ENCODE peak calls at places on chromosomes 5 and 9, in six cellular contexts. T is LoVo; Y is heart right ventricle; B is activated T-cell treated with anti-CD3 and anti-CD28 coated beads, Interleukin-2, amount 50 U/mL, for 48 hours; R is 8988T; H is NCI-H2081. E is an unnamed sample.

GRCh38 chr9:121797056-121797455 is 145.6 kb downstream of the DAB2IP start:
- DNase-seq in T (no peak), Y (no peak), B (no peak), R (no peak), H (no peak), E (no peak)

GRCh38 chr5:43661102-43661501 is 58.1 kb downstream of the NNT start:
- DNase-seq in T (peak), Y (peak), B (no peak), R (no peak), H (peak), E (no peak)

GRCh38 chr9:136644593-136645342 is 17.9 kb upstream of the EGFL7 start:
- DNase-seq in T (peak), Y (peak), B (peak), R (peak), H (peak), E (no peak)

GRCh38 chr9:137449931-137450537 is 8.9 kb upstream of the ENTPD8 start:
- DNase-seq in T (no peak), Y (no peak), B (no peak), R (no peak), H (no peak), E (no peak)

GRCh38 chr9:68870049-68870448 is 143.9 kb downstream of the PRKACG start:
- DNase-seq in T (no peak), Y (no peak), B (no peak), R (no peak), H (no peak), E (no peak)

GRCh38 chr5:38745836-38746732 is 99.7 kb upstream of the OSMR start:
- DNase-seq in T (no peak), Y (no peak), B (no peak), R (no peak), H (no peak), E (no peak)

GRCh38 chr9:135095470-135096407 is 8.3 kb downstream of the OLFM1 start:
- DNase-seq in T (no peak), Y (no peak), B (no peak), R (no peak), H (no peak), E (no peak)

GRCh38 chr9:99445377-99445891 is 223.4 kb downstream of the SEC61B start:
- DNase-seq in T (no peak), Y (peak), B (no peak), R (no peak), H (no peak), E (no peak)

GRCh38 chr5:36944607-36945225 is 68.1 kb downstream of the NIPBL start:
- DNase-seq in T (peak), Y (no peak), B (no peak), R (no peak), H (peak), E (peak)

GRCh38 chr9:115838417-115838816 is 315.2 kb upstream of the PAPPA start:
- DNase-seq in T (no peak), Y (no peak), B (no peak), R (no peak), H (no peak), E (no peak)

GRCh38 chr5:73253047-73253660 is 80.2 kb downstream of the TMEM174 start:
- DNase-seq in T (no peak), Y (no peak), B (no peak), R (no peak), H (no peak), E (no peak)

GRCh38 chr5:150046031-150046430 is 40.3 kb downstream of the CSF1R start:
- DNase-seq in T (no peak), Y (no peak), B (no peak), R (no peak), H (no peak), E (no peak)

GRCh38 chr5:97151370-97151769 is 9.0 kb upstream of the LIX1 start:
- DNase-seq in T (no peak), Y (no peak), B (no peak), R (no peak), H (no peak), E (no peak)

GRCh38 chr9:92725726-92726125 is 38.9 kb downstream of the BICD2 start:
- DNase-seq in T (no peak), Y (no peak), B (no peak), R (no peak), H (no peak), E (no peak)